ENCODE peak calls at places on chromosomes 13 and 19, in four cellular contexts. K is NCI-H1417; J is stimulated activated CD4-positive, alpha-beta T cell treated with anti-CD3 and anti-CD28 coated beads, Interleukin-12 subunit alpha, Interleukin-12 subunit beta, amount 100 ng/mL, for 4 hours; N is activated T-helper 2 cell treated with anti-CD3 and anti-CD28 coated beads, Interferon-gamma antibody, Interleukin-2, Interleukin-4, amounts not matched to agents 10 μg/mL and 5 μg/mL and 100 μg/mL, durations not matched to agents 14 hours and 24 hours and 36 hours. Q is an unnamed sample.

GRCh38 chr13:30752201-30752797 is 17.0 kb downstream of the ALOX5AP start:
- DNase-seq in N (no peak), J (no peak), K (no peak), Q (no peak)

GRCh38 chr19:54248016-54248601 is 5.5 kb upstream of the LILRA6 start:
- DNase-seq in N (no peak), K (no peak), J (no peak), Q (no peak)

GRCh38 chr13:48505597-48506091 is 27.2 kb downstream of the RCBTB2 start:
- DNase-seq in J (no peak), K (no peak), N (peak), Q (no peak)

GRCh38 chr13:95258619-95259194 is 42.5 kb downstream of the ABCC4 start:
- DNase-seq in K (no peak), N (no peak), J (no peak), Q (no peak)

GRCh38 chr13:46983881-46984280 is 87.0 kb upstream of the HTR2A start:
- DNase-seq in K (no peak), J (no peak), N (no peak), Q (peak)

GRCh38 chr13:113777311-113778260 is 18.6 kb downstream of the TMEM255B start:
- DNase-seq in N (no peak), J (peak), K (no peak), Q (peak)

GRCh38 chr13:54627973-54628372 is 1599.4 kb downstream of the OLFM4 start:
- DNase-seq in N (no peak), J (no peak), K (no peak), Q (no peak)

GRCh38 chr19:35090160-35090794 is 25.3 kb upstream of the FXYD3 start:
- DNase-seq in K (peak), N (no peak), J (peak), Q (peak)

GRCh38 chr19:289651-290538 is 1.3 kb downstream of the PLPP2 start:
- DNase-seq in N (no peak), K (peak), J (no peak), Q (peak)

GRCh38 chr19:33622809-33623511 is 1.2 kb downstream of the CHST8 start:
- DNase-seq in K (peak), J (no peak), N (no peak), Q (no peak)

GRCh38 chr13:38902551-38902950 is 88.1 kb downstream of the STOML3 start:
- DNase-seq in J (no peak), N (no peak), K (peak), Q (peak)

GRCh38 chr19:42071247-42071646 is 1.2 kb upstream of the GRIK5 start:
- DNase-seq in N (no peak), K (no peak), J (no peak), Q (no peak)

GRCh38 chr13:112727581-112727980 is 37.7 kb downstream of the ATP11A start:
- DNase-seq in K (no peak), J (no peak), N (no peak), Q (no peak)

GRCh38 chr13:101452519-101453485 is at the start of gene ITGBL1:
- DNase-seq in J (no peak), K (no peak), N (no peak), Q (no peak)

GRCh38 chr19:39111593-39112199 is 13.9 kb upstream of the PAK4 start:
- DNase-seq in K (peak), J (no peak), N (no peak), Q (peak)

GRCh38 chr19:48735031-48735615 is 5.3 kb downstream of the RASIP1 start:
- DNase-seq in K (no peak), N (no peak), J (no peak), Q (no peak)

GRCh38 chr13:80033286-80033685 is 307.6 kb downstream of the SPRY2 start:
- DNase-seq in K (no peak), N (no peak), J (no peak), Q (no peak)

GRCh38 chr19:8544168-8544567 is 30.2 kb upstream of the ZNF414 start:
- DNase-seq in J (no peak), N (no peak), K (no peak), Q (no peak)

GRCh38 chr19:33047422-33047821 is 17.3 kb downstream of the RHPN2 start:
- DNase-seq in K (no peak), N (no peak), J (no peak), Q (peak)

GRCh38 chr19:29548483-29549085 is 22.8 kb downstream of the VSTM2B start:
- DNase-seq in J (no peak), N (no peak), K (no peak), Q (no peak)

GRCh38 chr13:45055902-45056648 is 64.2 kb upstream of the GTF2F2 start:
- DNase-seq in J (no peak), K (no peak), N (no peak), Q (peak)

GRCh38 chr19:13864513-13865242 is 12.3 kb upstream of the NANOS3 start:
- DNase-seq in K (peak), N (no peak), J (no peak), Q (no peak)

GRCh38 chr19:38209671-38210457 is 14.2 kb downstream of the DPF1 start:
- DNase-seq in J (no peak), K (peak), N (no peak), Q (no peak)

GRCh38 chr13:25276748-25277147 is 10.5 kb downstream of the MTMR6 start:
- DNase-seq in K (no peak), J (no peak), N (no peak), Q (peak)

GRCh38 chr13:41019578-41020347 is 647 bp upstream of the ELF1 start:
- DNase-seq in J (no peak), N (no peak), K (no peak), Q (no peak)

GRCh38 chr13:52405767-52406494 is at the start of gene THSD1:
- DNase-seq in J (peak), N (no peak), K (peak), Q (peak)

GRCh38 chr19:42024622-42025111 is 30.6 kb upstream of the ATP1A3 start:
- DNase-seq in J (no peak), N (no peak), K (no peak), Q (no peak)